ENCODE peak calls at places on chromosomes 12 and 14, in nine cellular contexts. Q, V, B, F, O, L, E, J and Z are unnamed samples.

GRCh38 chr12:51871126-51871525 is 16.8 kb upstream of the ANKRD33 start:
- DNase-seq in Q (no peak), V (no peak), B (no peak), F (no peak), O (no peak), L (peak), E (no peak), J (peak), Z (no peak)

GRCh38 chr12:112270673-112271072 is 111.6 kb downstream of the HECTD4 start:
- DNase-seq in Q (no peak), V (no peak), B (no peak), F (no peak), O (no peak), L (no peak), E (no peak), J (no peak), Z (no peak)

GRCh38 chr14:92961567-92961855 is 38.6 kb downstream of the CHGA start:
- DNase-seq in Q (no peak), V (peak), B (no peak), F (no peak), O (no peak), L (no peak), E (no peak), J (no peak), Z (no peak)

GRCh38 chr12:69173358-69173757 is 66.0 kb upstream of the CPSF6 start:
- DNase-seq in Q (no peak), V (no peak), B (no peak), F (no peak), O (no peak), L (no peak), E (no peak), J (no peak), Z (no peak)

GRCh38 chr12:133026996-133027395 is 10.3 kb upstream of the ZNF84 start:
- DNase-seq in Q (no peak), V (no peak), B (no peak), F (no peak), O (no peak), L (no peak), E (no peak), J (no peak), Z (no peak)

GRCh38 chr12:18859400-18859799 is 121.5 kb downstream of the CAPZA3 start:
- DNase-seq in Q (no peak), V (no peak), B (no peak), F (no peak), O (no peak), L (no peak), E (no peak), J (no peak), Z (no peak)

GRCh38 chr12:22101749-22102243 is 55.8 kb downstream of the CMAS start:
- DNase-seq in Q (no peak), V (no peak), B (no peak), F (no peak), O (peak), L (peak), E (peak), J (peak), Z (no peak)

GRCh38 chr12:105418232-105418631 is 87.7 kb downstream of the C12orf75 start:
- DNase-seq in Q (no peak), V (no peak), B (no peak), F (peak), O (peak), L (no peak), E (peak), J (no peak), Z (no peak)

GRCh38 chr12:72025524-72025923 is 86.9 kb downstream of the TPH2 start:
- DNase-seq in Q (no peak), V (no peak), B (no peak), F (no peak), O (no peak), L (no peak), E (no peak), J (no peak), Z (no peak)

GRCh38 chr12:123165537-123165936 is 14.6 kb upstream of the PITPNM2 start:
- DNase-seq in Q (no peak), V (no peak), B (no peak), F (no peak), O (no peak), L (no peak), E (no peak), J (no peak), Z (no peak)

GRCh38 chr12:128644664-128645296 is 179.0 kb downstream of the SLC15A4 start:
- DNase-seq in Q (no peak), V (peak), B (peak), F (peak), O (no peak), L (no peak), E (no peak), J (peak), Z (peak)

GRCh38 chr14:76951149-76951548 is 77.4 kb downstream of the IRF2BPL start:
- DNase-seq in Q (no peak), V (no peak), B (no peak), F (no peak), O (no peak), L (no peak), E (no peak), J (no peak), Z (no peak)
- TF ChIP-seq CTCF in Q (no peak), V (no peak), B (no peak), F (no peak), O (no peak), L (no peak), E (no peak), J (no peak), Z (no peak)

DNA sequence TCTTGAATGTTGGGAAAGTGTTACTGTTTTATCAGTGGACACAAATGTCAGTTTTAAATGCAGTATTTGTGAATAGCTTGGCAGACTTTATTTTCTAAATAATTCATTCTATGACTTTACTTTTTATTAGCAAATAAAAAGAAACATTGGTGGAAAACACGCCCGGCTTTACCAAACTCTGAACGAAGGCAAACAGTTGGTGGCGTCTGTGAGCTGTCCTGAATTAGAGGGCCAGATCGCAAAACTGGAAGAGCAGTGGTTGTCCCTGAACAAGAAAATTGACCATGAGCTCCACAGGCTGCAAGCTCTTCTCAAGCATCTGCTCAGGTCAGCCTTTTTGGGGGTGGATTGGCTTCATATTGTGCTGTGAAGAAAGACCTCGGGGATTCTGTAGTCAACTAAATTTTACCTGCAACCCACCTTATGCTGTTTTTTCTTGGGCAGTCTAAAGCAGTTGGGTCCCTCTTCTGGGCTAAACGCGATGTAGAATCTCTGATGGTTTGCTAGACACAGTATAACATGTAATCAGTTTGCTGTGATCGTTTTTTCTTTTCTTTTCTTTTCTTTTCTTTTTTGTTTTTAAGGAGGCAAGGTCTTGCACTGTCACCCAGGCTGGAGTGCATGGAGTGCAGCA is 156.4 kb downstream of the ESR2 start:
- DNase-seq in Q (peak), V (no peak), B (no peak), F (no peak), O (peak), L (no peak), E (no peak), J (no peak), Z (no peak)
- TF ChIP-seq CTCF in Q (peak), V (no peak), B (no peak), F (no peak), O (peak), L (no peak), E (peak), J (no peak), Z (no peak)

GRCh38 chr12:64779349-64779974 is 20.3 kb upstream of the GNS start:
- DNase-seq in Q (no peak), V (no peak), B (peak), F (no peak), O (no peak), L (no peak), E (no peak), J (no peak), Z (no peak)

GRCh38 chr12:64782181-64782580 is 23.0 kb upstream of the GNS start:
- DNase-seq in Q (no peak), V (no peak), B (no peak), F (no peak), O (no peak), L (peak), E (no peak), J (no peak), Z (no peak)

GRCh38 chr12:64780531-64781373 is 21.5 kb upstream of the GNS start:
- DNase-seq in Q (peak), V (peak), B (peak), F (peak), O (no peak), L (peak), E (no peak), J (no peak), Z (peak)

GRCh38 chr12:64780220-64780530 is 21.0 kb upstream of the GNS start:
- DNase-seq in Q (no peak), V (no peak), B (no peak), F (no peak), O (no peak), L (no peak), E (no peak), J (no peak), Z (no peak)

GRCh38 chr12:64781374-64782029 is 22.3 kb upstream of the GNS start:
- DNase-seq in Q (no peak), V (peak), B (no peak), F (peak), O (no peak), L (no peak), E (no peak), J (no peak), Z (no peak)
- TF ChIP-seq CTCF in Q (no peak), V (no peak), B (no peak), F (no peak), O (no peak), L (no peak), E (no peak), J (no peak), Z (no peak)

DNA sequence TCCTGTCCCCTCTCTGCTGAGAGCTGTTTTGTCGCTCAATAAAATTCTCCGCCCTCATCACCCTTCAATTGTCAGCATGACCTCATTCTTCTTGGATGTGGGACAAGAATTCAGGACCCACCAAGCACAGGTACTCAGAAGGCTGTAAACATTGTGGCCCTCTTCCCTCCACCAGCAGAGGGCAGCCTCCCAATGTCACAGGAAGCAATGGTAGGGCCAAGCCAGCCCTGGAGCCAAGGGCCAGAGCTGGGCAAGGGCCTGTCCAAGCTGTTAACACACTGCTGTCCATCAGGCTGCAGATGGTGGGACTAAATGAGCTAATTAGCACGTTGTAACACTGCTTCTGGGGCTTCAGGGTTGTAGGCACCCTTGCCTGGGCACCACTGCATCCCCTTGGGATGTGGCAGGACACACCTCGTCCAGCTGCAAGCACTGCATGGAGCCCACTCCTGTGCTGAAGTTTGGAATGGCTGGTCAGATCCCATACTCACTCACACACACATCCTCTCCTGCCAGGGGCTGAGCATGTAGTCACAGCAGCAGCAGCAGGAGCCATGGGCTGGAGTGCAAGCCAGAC is 62.7 kb upstream of the HECTD1 start:
- DNase-seq in Q (no peak), V (no peak), B (peak), F (no peak), O (no peak), L (peak), E (no peak), J (no peak), Z (no peak)
- TF ChIP-seq CTCF in Q (no peak), V (no peak), B (peak), F (no peak), O (peak), L (no peak), E (peak), J (no peak), Z (peak)